ENCODE peak calls at places on chromosomes 12 and 14, in six cellular contexts. S is activated naive CD4-positive, alpha-beta T cell treated with Interleukin-2 at 50 U/mL for 16 hours; I is central memory CD4-positive, alpha-beta T cell; E is NCI-H510A treated with DMSO at 0.1 percent for 48 hours; L is GM12865; W is GDM1. Z is an unnamed sample.

GRCh38 chr12:6314776-6315175 is 4.3 kb downstream of the PLEKHG6 start:
- DNase-seq in I (no peak), E (no peak), S (no peak), W (no peak), L (no peak), Z (no peak)

GRCh38 chr14:50038398-50039119 is 77.8 kb downstream of the VCPKMT start:
- DNase-seq in S (peak), W (peak), L (peak), I (no peak), E (no peak), Z (no peak)

GRCh38 chr12:119868992-119869391 is 8.1 kb downstream of the CIT start:
- DNase-seq in L (no peak), E (no peak), I (no peak), S (no peak), W (no peak), Z (peak)

GRCh38 chr12:88339966-88340365 is 197.9 kb downstream of the TMTC3 start:
- DNase-seq in S (no peak), L (no peak), W (no peak), E (no peak), I (no peak), Z (no peak)

GRCh38 chr12:90999946-91000345 is 4.8 kb downstream of the EPYC start:
- DNase-seq in E (no peak), W (no peak), I (no peak), L (no peak), S (no peak), Z (no peak)

GRCh38 chr12:113853491-113853890 is 112.6 kb downstream of the RBM19 start:
- DNase-seq in W (no peak), E (peak), S (no peak), L (no peak), I (no peak), Z (no peak)

GRCh38 chr14:61662001-61662400 is 33.3 kb upstream of the HIF1A start:
- DNase-seq in L (peak), I (no peak), W (no peak), S (no peak), E (no peak), Z (no peak)

GRCh38 chr14:22339277-22339676 is 249.7 kb downstream of the DAD1 start:
- DNase-seq in E (no peak), S (no peak), I (no peak), W (no peak), L (no peak), Z (no peak)

GRCh38 chr14:64715628-64716412 is 11.6 kb downstream of the PLEKHG3 start:
- DNase-seq in S (no peak), W (no peak), E (peak), I (no peak), L (no peak), Z (no peak)

GRCh38 chr14:41806355-41806975 is 199.8 kb downstream of the LRFN5 start:
- DNase-seq in I (no peak), S (no peak), E (no peak), W (no peak), L (no peak), Z (no peak)

GRCh38 chr12:12562585-12563245 is at the start of gene DUSP16:
- DNase-seq in L (peak), S (peak), I (peak), W (peak), E (peak), Z (peak)

GRCh38 chr12:12094481-12094880 is 23.7 kb downstream of the BCL2L14 start:
- DNase-seq in L (no peak), E (no peak), I (no peak), S (no peak), W (no peak), Z (no peak)

GRCh38 chr12:3752741-3753486 is at the start of gene CRACR2A:
- DNase-seq in W (peak), E (peak), S (peak), L (peak), I (peak), Z (peak)

GRCh38 chr12:51389302-51389999 is 1.8 kb downstream of the GALNT6 start:
- DNase-seq in I (no peak), S (no peak), W (no peak), E (no peak), L (peak), Z (peak)

GRCh38 chr14:22537436-22538310 is 51.4 kb downstream of the DAD1 start:
- DNase-seq in S (no peak), W (no peak), E (no peak), L (no peak), I (no peak), Z (no peak)

GRCh38 chr12:14264316-14264715 is 101.2 kb upstream of the ATF7IP start:
- DNase-seq in E (no peak), S (no peak), L (no peak), I (no peak), W (no peak), Z (no peak)

GRCh38 chr14:56027916-56028637 is 90.1 kb upstream of the PELI2 start:
- DNase-seq in E (no peak), W (no peak), L (no peak), S (no peak), I (no peak), Z (no peak)

GRCh38 chr12:104689630-104690029 is 232.9 kb downstream of the CHST11 start:
- DNase-seq in L (no peak), W (peak), I (no peak), S (no peak), E (no peak), Z (no peak)

GRCh38 chr12:1972260-1972659 is 32.0 kb downstream of the DCP1B start:
- DNase-seq in W (no peak), L (no peak), S (no peak), E (no peak), I (no peak), Z (no peak)

GRCh38 chr14:45793081-45793480 is 540.1 kb upstream of the MIS18BP1 start:
- DNase-seq in I (no peak), L (peak), E (no peak), S (no peak), W (no peak), Z (no peak)

GRCh38 chr14:64951724-64952123 is 9.2 kb upstream of the GPX2 start:
- DNase-seq in W (no peak), S (no peak), L (no peak), E (no peak), I (no peak), Z (no peak)

GRCh38 chr12:127024791-127025190 is 1242.2 kb upstream of the TMEM132C start:
- DNase-seq in W (no peak), S (no peak), E (no peak), I (no peak), L (no peak), Z (no peak)

GRCh38 chr14:33747749-33748148 is 203.1 kb downstream of the EGLN3 start:
- DNase-seq in S (no peak), I (no peak), L (no peak), W (no peak), E (no peak), Z (no peak)

GRCh38 chr14:90573385-90574105 is 176.7 kb downstream of the CALM1 start:
- DNase-seq in E (peak), L (no peak), W (no peak), I (no peak), S (no peak), Z (no peak)

GRCh38 chr12:65140738-65141137 is 19.6 kb upstream of the WIF1 start:
- DNase-seq in S (no peak), I (no peak), W (no peak), L (no peak), E (no peak), Z (no peak)

GRCh38 chr12:44835641-44836379 is 40.3 kb downstream of the NELL2 start:
- DNase-seq in S (no peak), L (no peak), E (no peak), W (no peak), I (peak), Z (no peak)

GRCh38 chr12:51904951-51905471 is 2.3 kb upstream of the ACVRL1 start:
- DNase-seq in W (no peak), L (no peak), I (no peak), S (no peak), E (no peak), Z (no peak)

GRCh38 chr14:24430682-24431568 is 1.2 kb downstream of the KHNYN start:
- DNase-seq in L (peak), W (no peak), E (no peak), S (peak), I (peak), Z (no peak)

GRCh38 chr12:126353604-126354003 is 1288.4 kb downstream of the AACS start:
- DNase-seq in I (no peak), S (no peak), W (no peak), E (no peak), L (no peak), Z (no peak)

GRCh38 chr12:14239350-14239934 is 126.0 kb upstream of the ATF7IP start:
- DNase-seq in W (no peak), L (peak), I (peak), E (no peak), S (peak), Z (peak)

GRCh38 chr14:45699451-45699850 is 446.4 kb upstream of the MIS18BP1 start:
- DNase-seq in W (no peak), L (no peak), I (no peak), S (no peak), E (no peak), Z (no peak)

GRCh38 chr12:108306014-108306501 is 33.1 kb downstream of the CMKLR1 start:
- DNase-seq in W (no peak), I (no peak), E (no peak), L (no peak), S (no peak), Z (no peak)

GRCh38 chr12:69739287-69740191 is 879 bp downstream of the RAB3IP start:
- DNase-seq in W (peak), L (peak), E (peak), S (peak), I (peak), Z (peak)

GRCh38 chr14:91252901-91253794 is 8.6 kb upstream of the GPR68 start:
- DNase-seq in E (no peak), L (peak), I (peak), W (no peak), S (peak), Z (no peak)

GRCh38 chr12:4648099-4648498 is 752 bp downstream of the AKAP3 start:
- DNase-seq in S (no peak), I (no peak), E (no peak), L (peak), W (no peak), Z (peak)

Z was measured in Jurkat, Clone E6-1.